ENCODE peak calls at places on chromosomes 1 and 21, in five cellular contexts. One of them, this sample, is unnamed.

GRCh38 chr1:56461158-56462127 is 117.9 kb downstream of the PLPP3 start:
- DNase-seq in sigmoid colon: no peak
- DNase-seq in BJ: no peak
- DNase-seq in CD8-positive, alpha-beta T cell: no peak
- DNase-seq in GM23338: peak; percentile 58
- DNase-seq in this sample: no peak

GRCh38 chr1:62082456-62083363 is 111.9 kb upstream of the L1TD1 start:
- DNase-seq in sigmoid colon: no peak
- DNase-seq in BJ: no peak
- DNase-seq in CD8-positive, alpha-beta T cell: no peak
- DNase-seq in GM23338: peak; percentile 76
- DNase-seq in this sample: no peak

GRCh38 chr21:46551636-46552241 is 53.1 kb downstream of the S100B start:
- DNase-seq in sigmoid colon: peak; percentile 70
- DNase-seq in BJ: no peak
- DNase-seq in CD8-positive, alpha-beta T cell: peak; percentile 81
- DNase-seq in GM23338: peak; percentile 33
- DNase-seq in this sample: no peak

GRCh38 chr1:28437260-28437923 is 67.9 kb downstream of the PHACTR4 start:
- DNase-seq in sigmoid colon: no peak
- DNase-seq in BJ: peak; percentile 54
- DNase-seq in CD8-positive, alpha-beta T cell: no peak
- DNase-seq in GM23338: no peak
- DNase-seq in this sample: peak; percentile 36

GRCh38 chr1:83626603-83627002 is 372.3 kb downstream of the TTLL7 start:
- DNase-seq in sigmoid colon: no peak
- DNase-seq in BJ: no peak
- DNase-seq in CD8-positive, alpha-beta T cell: no peak
- DNase-seq in GM23338: no peak
- DNase-seq in this sample: no peak

GRCh38 chr1:1941211-1941841 is 22.2 kb upstream of the TMEM52 start:
- DNase-seq in sigmoid colon: no peak
- DNase-seq in BJ: no peak
- DNase-seq in CD8-positive, alpha-beta T cell: no peak
- DNase-seq in GM23338: no peak
- DNase-seq in this sample: no peak

GRCh38 chr1:226714148-226714547 is 24.9 kb downstream of the ITPKB start:
- DNase-seq in sigmoid colon: no peak
- DNase-seq in BJ: no peak
- DNase-seq in CD8-positive, alpha-beta T cell: no peak
- DNase-seq in GM23338: no peak
- DNase-seq in this sample: no peak

GRCh38 chr1:27503033-27503432 is 13.1 kb upstream of the WASF2 start:
- DNase-seq in sigmoid colon: no peak
- DNase-seq in BJ: no peak
- DNase-seq in CD8-positive, alpha-beta T cell: no peak
- DNase-seq in GM23338: no peak
- DNase-seq in this sample: no peak

GRCh38 chr21:45136927-45137611 is 62.7 kb downstream of the ADARB1 start:
- DNase-seq in sigmoid colon: peak; percentile 92
- DNase-seq in BJ: peak; percentile 52
- DNase-seq in CD8-positive, alpha-beta T cell: peak; percentile 73
- DNase-seq in GM23338: peak; percentile 96
- DNase-seq in this sample: peak; percentile 77

GRCh38 chr1:206472454-206472853 is 2.2 kb downstream of the IKBKE start:
- DNase-seq in sigmoid colon: no peak
- DNase-seq in BJ: no peak
- DNase-seq in CD8-positive, alpha-beta T cell: peak; percentile 57
- DNase-seq in GM23338: peak; percentile 51
- DNase-seq in this sample: no peak

GRCh38 chr21:17463441-17463840 is 49.4 kb upstream of the CXADR start:
- DNase-seq in sigmoid colon: no peak
- DNase-seq in BJ: peak; percentile 80
- DNase-seq in CD8-positive, alpha-beta T cell: no peak
- DNase-seq in GM23338: no peak
- DNase-seq in this sample: peak; percentile 66

GRCh38 chr1:152658649-152659048 is 4.5 kb upstream of the LCE2D start:
- DNase-seq in sigmoid colon: no peak
- DNase-seq in BJ: no peak
- DNase-seq in CD8-positive, alpha-beta T cell: no peak
- DNase-seq in GM23338: no peak
- DNase-seq in this sample: no peak

GRCh38 chr1:113390871-113391642 is 742 bp downstream of the MAGI3 start:
- DNase-seq in sigmoid colon: peak; percentile 80
- DNase-seq in BJ: no peak
- DNase-seq in CD8-positive, alpha-beta T cell: peak; percentile 68
- DNase-seq in GM23338: peak; percentile 65
- DNase-seq in this sample: no peak

GRCh38 chr1:225462429-225462713 is 34.5 kb upstream of the LBR start:
- DNase-seq in sigmoid colon: no peak
- DNase-seq in BJ: no peak
- DNase-seq in CD8-positive, alpha-beta T cell: no peak
- DNase-seq in GM23338: no peak
- DNase-seq in this sample: no peak

GRCh38 chr1:78038071-78038470 is 7.7 kb upstream of the GIPC2 start:
- DNase-seq in sigmoid colon: no peak
- DNase-seq in BJ: no peak
- DNase-seq in CD8-positive, alpha-beta T cell: no peak
- DNase-seq in GM23338: no peak
- DNase-seq in this sample: no peak

GRCh38 chr1:34362949-34363348 is 186.2 kb downstream of the C1orf94 start:
- DNase-seq in sigmoid colon: no peak
- DNase-seq in BJ: no peak
- DNase-seq in CD8-positive, alpha-beta T cell: no peak
- DNase-seq in GM23338: no peak
- DNase-seq in this sample: no peak

GRCh38 chr21:33968082-33968997 is 52.7 kb upstream of the ATP5PO start:
- DNase-seq in sigmoid colon: no peak
- DNase-seq in BJ: peak; percentile 62
- DNase-seq in CD8-positive, alpha-beta T cell: peak; percentile 46
- DNase-seq in GM23338: peak; percentile 64
- DNase-seq in this sample: no peak

GRCh38 chr1:184222561-184223157 is 164.2 kb upstream of the C1orf21 start:
- DNase-seq in sigmoid colon: peak; percentile 70
- DNase-seq in BJ: no peak
- DNase-seq in CD8-positive, alpha-beta T cell: peak; percentile 57
- DNase-seq in GM23338: peak; percentile 75
- DNase-seq in this sample: no peak

GRCh38 chr1:67570473-67571143 is 114.4 kb upstream of the GADD45A start:
- DNase-seq in sigmoid colon: no peak
- DNase-seq in BJ: peak; percentile 90
- DNase-seq in CD8-positive, alpha-beta T cell: no peak
- DNase-seq in GM23338: no peak
- DNase-seq in this sample: peak; percentile 86

GRCh38 chr21:26739189-26739588 is 106.0 kb downstream of the ADAMTS1 start:
- DNase-seq in sigmoid colon: no peak
- DNase-seq in BJ: no peak
- DNase-seq in CD8-positive, alpha-beta T cell: no peak
- DNase-seq in GM23338: no peak
- DNase-seq in this sample: no peak

GRCh38 chr1:155017946-155018316 is 15.3 kb downstream of the ZBTB7B start:
- DNase-seq in sigmoid colon: peak; percentile 69
- DNase-seq in BJ: no peak
- DNase-seq in CD8-positive, alpha-beta T cell: no peak
- DNase-seq in GM23338: no peak
- DNase-seq in this sample: no peak
- H3K4me3 ChIP-seq in sigmoid colon: peak overlapping the region; percentile 40
- H3K4me3 ChIP-seq in BJ: no peak overlapping the region
- H3K4me3 ChIP-seq in CD8-positive, alpha-beta T cell: no peak overlapping the region
- H3K4me3 ChIP-seq in GM23338: peak overlapping the region; percentile 66
- H3K4me3 ChIP-seq in this sample: peak overlapping the region; percentile 43

GRCh38 chr1:246698466-246699094 is 25.6 kb upstream of the SCCPDH start:
- DNase-seq in sigmoid colon: no peak
- DNase-seq in BJ: no peak
- DNase-seq in CD8-positive, alpha-beta T cell: no peak
- DNase-seq in GM23338: no peak
- DNase-seq in this sample: no peak
- H3K4me3 ChIP-seq in sigmoid colon: peak overlapping the region; percentile 25
- H3K4me3 ChIP-seq in BJ: no peak overlapping the region
- H3K4me3 ChIP-seq in CD8-positive, alpha-beta T cell: peak overlapping the region; percentile 11
- H3K4me3 ChIP-seq in GM23338: peak overlapping the region; percentile 37
- H3K4me3 ChIP-seq in this sample: peak overlapping the region; percentile 36

GRCh38 chr1:9589719-9590157 is 1.0 kb downstream of the TMEM201 start:
- DNase-seq in sigmoid colon: peak; percentile 54
- DNase-seq in BJ: no peak
- DNase-seq in CD8-positive, alpha-beta T cell: no peak
- DNase-seq in GM23338: no peak
- DNase-seq in this sample: no peak

GRCh38 chr1:9588551-9589143 is at the start of gene TMEM201:
- DNase-seq in sigmoid colon: peak; percentile 96
- DNase-seq in BJ: peak; percentile 47
- DNase-seq in CD8-positive, alpha-beta T cell: peak; percentile 97
- DNase-seq in GM23338: peak; percentile 93
- DNase-seq in this sample: peak; percentile 4

GRCh38 chr1:9590945-9591668 is 2.4 kb downstream of the TMEM201 start:
- DNase-seq in sigmoid colon: no peak
- DNase-seq in BJ: no peak
- DNase-seq in CD8-positive, alpha-beta T cell: no peak
- DNase-seq in GM23338: no peak
- DNase-seq in this sample: no peak

GRCh38 chr1:9589144-9589718 is 520 bp downstream of the TMEM201 start:
- DNase-seq in sigmoid colon: no peak
- DNase-seq in BJ: no peak
- DNase-seq in CD8-positive, alpha-beta T cell: peak; percentile 62
- DNase-seq in GM23338: no peak
- DNase-seq in this sample: no peak

DNA sequence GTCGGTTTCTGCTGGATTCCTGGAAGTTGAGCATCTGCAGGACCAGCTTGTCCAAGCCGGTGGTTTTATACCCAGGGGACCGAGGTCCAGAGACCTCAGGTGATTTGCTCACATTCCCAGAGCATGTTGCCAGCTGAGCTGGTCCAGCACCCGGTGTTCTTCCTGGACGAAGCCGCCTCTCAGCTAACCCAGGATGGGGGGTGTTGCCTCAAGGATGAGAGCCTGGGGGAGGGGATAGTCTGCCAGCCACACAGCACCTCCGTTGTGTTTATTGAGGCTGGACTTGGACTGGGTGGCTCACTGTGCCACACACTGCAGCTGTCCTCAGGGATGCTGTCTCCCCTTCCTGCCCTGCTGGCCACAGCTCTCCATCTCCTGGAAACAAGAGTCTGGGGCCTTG is 1.5 kb downstream of the TMEM201 start:
- DNase-seq in sigmoid colon: no peak
- DNase-seq in BJ: no peak
- DNase-seq in CD8-positive, alpha-beta T cell: no peak
- DNase-seq in GM23338: no peak
- DNase-seq in this sample: no peak
- H3K4me3 ChIP-seq in sigmoid colon: no peak overlapping the region
- H3K4me3 ChIP-seq in BJ: no peak overlapping the region
- H3K4me3 ChIP-seq in CD8-positive, alpha-beta T cell: no peak overlapping the region
- H3K4me3 ChIP-seq in GM23338: peak overlapping the region; percentile 83
- H3K4me3 ChIP-seq in this sample: peak overlapping the region; percentile 67

GRCh38 chr1:187985145-187985896 is 1156.6 kb downstream of the PLA2G4A start:
- DNase-seq in sigmoid colon: no peak
- DNase-seq in BJ: no peak
- DNase-seq in CD8-positive, alpha-beta T cell: no peak
- DNase-seq in GM23338: no peak
- DNase-seq in this sample: no peak
- H3K4me3 ChIP-seq in sigmoid colon: no peak overlapping the region
- H3K4me3 ChIP-seq in BJ: no peak overlapping the region
- H3K4me3 ChIP-seq in CD8-positive, alpha-beta T cell: no peak overlapping the region
- H3K4me3 ChIP-seq in GM23338: no peak overlapping the region
- H3K4me3 ChIP-seq in this sample: no peak overlapping the region

GRCh38 chr1:114853584-114853983 is 1.1 kb upstream of the SYCP1 start:
- DNase-seq in sigmoid colon: no peak
- DNase-seq in BJ: no peak
- DNase-seq in CD8-positive, alpha-beta T cell: no peak
- DNase-seq in GM23338: no peak
- DNase-seq in this sample: no peak
- H3K4me3 ChIP-seq in sigmoid colon: no peak overlapping the region
- H3K4me3 ChIP-seq in BJ: no peak overlapping the region
- H3K4me3 ChIP-seq in CD8-positive, alpha-beta T cell: no peak overlapping the region
- H3K4me3 ChIP-seq in GM23338: no peak overlapping the region
- H3K4me3 ChIP-seq in this sample: no peak overlapping the region

DNA sequence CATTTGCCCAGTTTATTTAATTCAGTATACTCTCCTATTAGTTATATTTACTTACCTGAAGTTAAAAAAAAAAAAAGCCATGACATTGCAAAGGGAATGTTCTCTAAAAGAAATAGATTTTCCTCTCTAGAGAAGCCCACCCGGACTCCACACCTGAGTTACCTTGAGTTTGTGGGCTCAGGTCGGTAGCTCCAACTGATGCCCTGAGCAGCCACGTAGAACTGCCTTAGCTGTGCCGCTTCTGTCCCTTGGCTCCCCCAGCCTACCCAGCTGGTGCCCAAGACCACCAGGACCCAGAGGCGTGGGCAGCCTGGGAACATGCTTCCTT is 250 bp downstream of the F5 start:
- DNase-seq in sigmoid colon: no peak
- DNase-seq in BJ: no peak
- DNase-seq in CD8-positive, alpha-beta T cell: no peak
- DNase-seq in GM23338: no peak
- DNase-seq in this sample: no peak
- H3K4me3 ChIP-seq in sigmoid colon: no peak overlapping the region
- H3K4me3 ChIP-seq in BJ: no peak overlapping the region
- H3K4me3 ChIP-seq in CD8-positive, alpha-beta T cell: peak overlapping the region; percentile 32
- H3K4me3 ChIP-seq in GM23338: peak overlapping the region; percentile 31
- H3K4me3 ChIP-seq in this sample: no peak overlapping the region

This sample was measured in AG04449.